ENCODE peak calls at places on chromosomes 6 and 20, in nine cellular contexts. U is A673; Z is upper lobe of right lung; I is tibial artery; W is SJCRH30; V is neuronal stem cell; F is CD8-positive, alpha-beta memory T cell; R is Peyer's patch; T is fibroblast of lung. Y is an unnamed sample.

GRCh38 chr6:113903666-113904330 is 46.7 kb downstream of the MARCKS start:
- DNase-seq in I (peak; percentile 62), R (no peak), V (no peak), U (no peak), T (peak; percentile 42), Z (no peak), F (no peak), W (peak; percentile 52), Y (no peak)

GRCh38 chr6:14620522-14620921 is 502.9 kb downstream of the CD83 start:
- DNase-seq in R (no peak), U (no peak), W (no peak), T (no peak), Z (no peak), F (no peak), I (no peak), V (peak; percentile 37), Y (no peak)

GRCh38 chr20:17840423-17840822 is 128.2 kb downstream of the SNX5 start:
- DNase-seq in W (no peak), Z (no peak), F (no peak), I (no peak), R (no peak), U (no peak), V (no peak), T (no peak), Y (no peak)

GRCh38 chr20:10519361-10520048 is 84.4 kb downstream of the SLX4IP start:
- DNase-seq in V (no peak), T (no peak), Z (no peak), F (no peak), U (no peak), R (no peak), I (no peak), W (peak; percentile 51), Y (no peak)

GRCh38 chr6:95515975-95516374 is 61.4 kb upstream of the MANEA start:
- DNase-seq in F (no peak), I (no peak), V (no peak), Z (no peak), U (no peak), T (no peak), W (no peak), R (no peak), Y (no peak)

GRCh38 chr6:95240514-95240913 is 336.8 kb upstream of the MANEA start:
- DNase-seq in V (no peak), F (no peak), I (no peak), U (peak; percentile 77), Z (no peak), W (no peak), T (no peak), R (no peak), Y (no peak)

GRCh38 chr6:90216081-90216977 is 80.3 kb downstream of the BACH2 start:
- DNase-seq in F (no peak), R (peak; percentile 76), V (peak; percentile 37), W (peak; percentile 85), Z (no peak), I (peak; percentile 65), U (no peak), T (peak; percentile 49), Y (no peak)

GRCh38 chr6:89941031-89941775 is 46.9 kb downstream of the GJA10 start:
- DNase-seq in Z (peak; percentile 74), W (no peak), V (no peak), U (no peak), F (no peak), I (no peak), T (peak; percentile 57), R (no peak), Y (peak; percentile 51)

GRCh38 chr6:103122766-103123601 is 1729.5 kb downstream of the GRIK2 start:
- DNase-seq in V (peak; percentile 72), I (peak; percentile 64), F (no peak), T (peak; percentile 14), W (peak; percentile 76), R (peak; percentile 50), Z (peak; percentile 75), U (peak; percentile 87), Y (peak; percentile 39)

GRCh38 chr6:133244502-133244901 is 3.3 kb downstream of the EYA4 start:
- DNase-seq in V (no peak), I (no peak), T (peak; percentile 63), F (no peak), W (peak; percentile 11), Z (no peak), U (no peak), R (no peak), Y (no peak)

GRCh38 chr6:26249959-26250805 is 114.8 kb upstream of the BTN3A2 start:
- DNase-seq in V (peak; percentile 73), I (no peak), R (peak; percentile 94), W (peak; percentile 54), T (peak; percentile 85), F (peak; percentile 59), Z (peak; percentile 71), U (peak; percentile 93), Y (peak; percentile 26)

GRCh38 chr20:45781391-45781931 is 10.2 kb downstream of the WFDC3 start:
- DNase-seq in W (peak; percentile 84), I (peak; percentile 75), F (no peak), T (peak; percentile 89), R (no peak), U (no peak), V (no peak), Z (no peak), Y (peak; percentile 42)

GRCh38 chr20:57514273-57514751 is 10.6 kb downstream of the CTCFL start:
- DNase-seq in W (peak; percentile 68), Z (peak; percentile 70), T (peak; percentile 75), I (peak; percentile 85), R (peak; percentile 85), U (peak; percentile 68), V (peak; percentile 62), F (no peak), Y (no peak)

GRCh38 chr6:162862941-162863340 is 135.2 kb downstream of the PACRG start:
- DNase-seq in Z (no peak), U (no peak), I (no peak), W (no peak), V (no peak), F (no peak), R (no peak), T (no peak), Y (no peak)

GRCh38 chr20:21265457-21266190 is 37.5 kb upstream of the XRN2 start:
- DNase-seq in I (no peak), F (no peak), V (no peak), Z (no peak), R (no peak), T (no peak), W (peak; percentile 59), U (no peak), Y (no peak)

GRCh38 chr6:168384045-168385038 is 56.6 kb upstream of the SMOC2 start:
- DNase-seq in W (no peak), I (peak; percentile 59), T (no peak), U (no peak), F (no peak), V (no peak), R (no peak), Z (no peak), Y (no peak)

GRCh38 chr6:31676904-31677303 is 4.0 kb downstream of the LY6G5C start:
- DNase-seq in F (no peak), I (no peak), Z (no peak), W (no peak), T (no peak), V (no peak), R (no peak), U (no peak), Y (no peak)

GRCh38 chr6:88815491-88815890 is 147.9 kb downstream of the RNGTT start:
- DNase-seq in V (no peak), U (peak; percentile 4), T (no peak), R (no peak), Z (no peak), W (no peak), I (no peak), F (no peak), Y (no peak)

GRCh38 chr6:150314230-150315188 is 54.3 kb upstream of the IYD start:
- DNase-seq in Z (no peak), F (no peak), V (no peak), U (no peak), I (no peak), T (no peak), W (peak; percentile 36), R (no peak), Y (no peak)

GRCh38 chr20:32436142-32436861 is 78.2 kb downstream of the ASXL1 start:
- DNase-seq in U (no peak), I (no peak), Z (no peak), T (no peak), V (no peak), W (no peak), F (no peak), R (no peak), Y (no peak)
- H3K36me3 ChIP-seq in U (peaks cover 82% of the 10 kb centered on the region), I (peaks cover 98% of the 10 kb centered on the region), Z (peaks cover 84% of the 10 kb centered on the region), T (peaks cover 41% of the 10 kb centered on the region), V (peaks cover 99% of the 10 kb centered on the region), W (peaks cover 84% of the 10 kb centered on the region), F (peaks cover 66% of the 10 kb centered on the region), R (peaks cover 77% of the 10 kb centered on the region), Y (peaks cover 32% of the 10 kb centered on the region)

GRCh38 chr20:62506791-62507190 is 31.0 kb upstream of the GATA5 start:
- DNase-seq in I (no peak), V (no peak), R (no peak), T (no peak), W (no peak), Z (no peak), F (no peak), U (no peak), Y (no peak)

GRCh38 chr20:62507991-62508640 is 32.3 kb upstream of the GATA5 start:
- DNase-seq in U (no peak), W (no peak), R (no peak), V (no peak), T (no peak), Z (no peak), I (no peak), F (no peak), Y (no peak)

GRCh38 chr20:62506087-62506486 is 30.3 kb upstream of the GATA5 start:
- DNase-seq in R (no peak), Z (no peak), U (no peak), F (no peak), V (no peak), W (no peak), I (no peak), T (no peak), Y (no peak)

GRCh38 chr20:62508641-62509051 is 32.9 kb upstream of the GATA5 start:
- DNase-seq in V (no peak), U (no peak), T (no peak), I (no peak), Z (no peak), W (peak; percentile 59), F (no peak), R (no peak), Y (no peak)

GRCh38 chr20:62507323-62507722 is 31.5 kb upstream of the GATA5 start:
- DNase-seq in W (peak; percentile 90), T (no peak), R (no peak), F (no peak), V (no peak), Z (no peak), I (no peak), U (no peak), Y (no peak)
- H3K36me3 ChIP-seq in W (no peaks in the 10 kb centered on the region), T (no peaks in the 10 kb centered on the region), R (no peaks in the 10 kb centered on the region), F (no peaks in the 10 kb centered on the region), V (no peaks in the 10 kb centered on the region), Z (no peaks in the 10 kb centered on the region), I (no peaks in the 10 kb centered on the region), U (no peaks in the 10 kb centered on the region), Y (no peaks in the 10 kb centered on the region)

GRCh38 chr6:33676416-33677152 is 34.9 kb downstream of the UQCC2 start:
- DNase-seq in R (no peak), F (no peak), U (no peak), W (no peak), Z (no peak), V (no peak), T (no peak), I (no peak), Y (no peak)
- H3K36me3 ChIP-seq in R (peaks cover 95% of the 10 kb centered on the region), F (peaks cover 46% of the 10 kb centered on the region), U (peaks cover 13% of the 10 kb centered on the region), W (no peaks in the 10 kb centered on the region), Z (peaks cover 90% of the 10 kb centered on the region), V (no peaks in the 10 kb centered on the region), T (peaks cover 33% of the 10 kb centered on the region), I (peaks cover 91% of the 10 kb centered on the region), Y (no peaks in the 10 kb centered on the region)

GRCh38 chr20:43460830-43461200 is 3.1 kb downstream of the SRSF6 start:
- DNase-seq in F (no peak), W (no peak), V (no peak), R (peak; percentile 41), Z (no peak), U (no peak), T (no peak), I (no peak), Y (no peak)
- H3K36me3 ChIP-seq in F (peaks cover 56% of the 10 kb centered on the region), W (peaks cover 69% of the 10 kb centered on the region), V (peaks cover 71% of the 10 kb centered on the region), R (peaks cover 68% of the 10 kb centered on the region), Z (peaks cover 70% of the 10 kb centered on the region), U (peaks cover 72% of the 10 kb centered on the region), T (peaks cover 14% of the 10 kb centered on the region), I (peaks cover 65% of the 10 kb centered on the region), Y (no peaks in the 10 kb centered on the region)

Y was measured in pancreas.